ENCODE peak calls at places on chromosomes 6 and 20, in eight cellular contexts. One of them, this sample, is unnamed.

GRCh38 chr20:50730765-50731054 is 670 bp upstream of the PARD6B start:
- DNase-seq in CD8-positive, alpha-beta T cell: no peak
- DNase-seq in AG20443: no peak
- DNase-seq in mesendoderm: no peak
- DNase-seq in right lobe of liver: no peak
- DNase-seq in stimulated activated CD4-positive, alpha-beta T cell treated with anti-CD3 and anti-CD28 coated beads, Interleukin-2, amount 100 ng/mL, for 48 hours: no peak
- DNase-seq in K562: no peak
- DNase-seq in HCEC 1CT: no peak
- DNase-seq in this sample: no peak

GRCh38 chr6:162852810-162853577 is 125.2 kb downstream of the PACRG start:
- DNase-seq in CD8-positive, alpha-beta T cell: no peak
- DNase-seq in AG20443: no peak
- DNase-seq in mesendoderm: no peak
- DNase-seq in right lobe of liver: no peak
- DNase-seq in stimulated activated CD4-positive, alpha-beta T cell treated with anti-CD3 and anti-CD28 coated beads, Interleukin-2, amount 100 ng/mL, for 48 hours: no peak
- DNase-seq in K562: no peak
- DNase-seq in HCEC 1CT: no peak
- DNase-seq in this sample: no peak

GRCh38 chr6:62202078-62202477 is 83.9 kb downstream of the KHDRBS2 start:
- DNase-seq in CD8-positive, alpha-beta T cell: no peak
- DNase-seq in AG20443: no peak
- DNase-seq in mesendoderm: no peak
- DNase-seq in right lobe of liver: no peak
- DNase-seq in stimulated activated CD4-positive, alpha-beta T cell treated with anti-CD3 and anti-CD28 coated beads, Interleukin-2, amount 100 ng/mL, for 48 hours: no peak
- DNase-seq in K562: no peak
- DNase-seq in HCEC 1CT: no peak
- DNase-seq in this sample: no peak

GRCh38 chr6:33410711-33411631 is at the start of gene PHF1:
- DNase-seq in CD8-positive, alpha-beta T cell: no peak
- DNase-seq in AG20443: peak
- DNase-seq in mesendoderm: no peak
- DNase-seq in right lobe of liver: no peak
- DNase-seq in stimulated activated CD4-positive, alpha-beta T cell treated with anti-CD3 and anti-CD28 coated beads, Interleukin-2, amount 100 ng/mL, for 48 hours: no peak
- DNase-seq in K562: peak
- DNase-seq in HCEC 1CT: peak
- DNase-seq in this sample: peak

GRCh38 chr6:152089992-152090391 is 282.5 kb downstream of the ESR1 start:
- DNase-seq in CD8-positive, alpha-beta T cell: no peak
- DNase-seq in AG20443: peak
- DNase-seq in mesendoderm: peak
- DNase-seq in right lobe of liver: no peak
- DNase-seq in stimulated activated CD4-positive, alpha-beta T cell treated with anti-CD3 and anti-CD28 coated beads, Interleukin-2, amount 100 ng/mL, for 48 hours: no peak
- DNase-seq in K562: no peak
- DNase-seq in HCEC 1CT: peak
- DNase-seq in this sample: peak

GRCh38 chr6:35165630-35166071 is 24.5 kb upstream of the TCP11 start:
- DNase-seq in CD8-positive, alpha-beta T cell: no peak
- DNase-seq in AG20443: no peak
- DNase-seq in mesendoderm: no peak
- DNase-seq in right lobe of liver: no peak
- DNase-seq in stimulated activated CD4-positive, alpha-beta T cell treated with anti-CD3 and anti-CD28 coated beads, Interleukin-2, amount 100 ng/mL, for 48 hours: no peak
- DNase-seq in K562: no peak
- DNase-seq in HCEC 1CT: peak
- DNase-seq in this sample: no peak

GRCh38 chr6:49565855-49566254 is 15.4 kb downstream of the C6orf141 start:
- DNase-seq in CD8-positive, alpha-beta T cell: no peak
- DNase-seq in AG20443: no peak
- DNase-seq in mesendoderm: no peak
- DNase-seq in right lobe of liver: no peak
- DNase-seq in stimulated activated CD4-positive, alpha-beta T cell treated with anti-CD3 and anti-CD28 coated beads, Interleukin-2, amount 100 ng/mL, for 48 hours: no peak
- DNase-seq in K562: no peak
- DNase-seq in HCEC 1CT: peak
- DNase-seq in this sample: no peak

GRCh38 chr20:30513050-30513628 is 744.3 kb upstream of the DEFB115 start:
- DNase-seq in CD8-positive, alpha-beta T cell: no peak
- DNase-seq in AG20443: no peak
- DNase-seq in mesendoderm: no peak
- DNase-seq in right lobe of liver: no peak
- DNase-seq in stimulated activated CD4-positive, alpha-beta T cell treated with anti-CD3 and anti-CD28 coated beads, Interleukin-2, amount 100 ng/mL, for 48 hours: no peak
- DNase-seq in K562: no peak
- DNase-seq in HCEC 1CT: no peak
- DNase-seq in this sample: no peak

GRCh38 chr6:81075974-81076373 is 676.5 kb downstream of the TENT5A start:
- DNase-seq in CD8-positive, alpha-beta T cell: no peak
- DNase-seq in AG20443: no peak
- DNase-seq in mesendoderm: peak
- DNase-seq in right lobe of liver: no peak
- DNase-seq in stimulated activated CD4-positive, alpha-beta T cell treated with anti-CD3 and anti-CD28 coated beads, Interleukin-2, amount 100 ng/mL, for 48 hours: no peak
- DNase-seq in K562: no peak
- DNase-seq in HCEC 1CT: peak
- DNase-seq in this sample: no peak

GRCh38 chr6:24145690-24146131 is 19.7 kb downstream of the NRSN1 start:
- DNase-seq in CD8-positive, alpha-beta T cell: no peak
- DNase-seq in AG20443: no peak
- DNase-seq in mesendoderm: no peak
- DNase-seq in right lobe of liver: no peak
- DNase-seq in stimulated activated CD4-positive, alpha-beta T cell treated with anti-CD3 and anti-CD28 coated beads, Interleukin-2, amount 100 ng/mL, for 48 hours: no peak
- DNase-seq in K562: no peak
- DNase-seq in HCEC 1CT: no peak
- DNase-seq in this sample: no peak